ENCODE peak calls at places on chromosomes 13 and 19, in ten cellular contexts. Y is type B pancreatic cell; A is adrenal gland; N is activated CD4-positive, alpha-beta T cell treated with anti-CD3 and anti-CD28 coated beads, Interleukin-2, amount 50 U/mL, for 24 hours; Q is neuronal stem cell; J is NCI-H524; L is astrocyte of the hippocampus; T is body of pancreas; I is putamen; X is stimulated activated CD8-positive, alpha-beta memory T cell treated with anti-CD3 and anti-CD28 coated beads, Interleukin-4, amount 100 ng/mL, for 1 hour. H is an unnamed sample.

GRCh38 chr19:54630784-54631183 is 500 bp downstream of the LILRB1 start:
- DNase-seq in Y (no peak), A (no peak), N (no peak), Q (no peak), J (no peak), L (no peak), T (no peak), I (no peak), X (no peak), H (no peak)

GRCh38 chr19:18386543-18387251 is 739 bp downstream of the GDF15 start:
- DNase-seq in Y (no peak), A (no peak), N (no peak), Q (no peak), J (no peak), L (no peak), T (no peak), I (no peak), X (no peak), H (no peak)

GRCh38 chr19:52086481-52086880 is 9.1 kb downstream of the ZNF841 start:
- DNase-seq in Y (no peak), A (no peak), N (no peak), Q (no peak), J (no peak), L (no peak), T (no peak), I (no peak), X (no peak), H (no peak)

GRCh38 chr19:19256072-19256969 is 16.8 kb downstream of the TM6SF2 start:
- DNase-seq in Y (no peak), A (no peak), N (no peak), Q (no peak), J (peak), L (no peak), T (no peak), I (no peak), X (no peak), H (no peak)

GRCh38 chr13:96243371-96243770 is 153.5 kb downstream of the HS6ST3 start:
- DNase-seq in Y (no peak), A (no peak), N (no peak), Q (no peak), J (no peak), L (no peak), T (no peak), I (no peak), X (no peak), H (no peak)

GRCh38 chr19:45569619-45570421 is 14.8 kb downstream of the OPA3 start:
- DNase-seq in Y (no peak), A (peak), N (peak), Q (peak), J (peak), L (peak), T (peak), I (no peak), X (peak), H (no peak)

GRCh38 chr19:52492201-52492960 is 35.1 kb upstream of the ZNF808 start:
- DNase-seq in Y (peak), A (no peak), N (no peak), Q (peak), J (no peak), L (no peak), T (no peak), I (no peak), X (no peak), H (no peak)

GRCh38 chr19:7799640-7800355 is 30.2 kb upstream of the EVI5L start:
- DNase-seq in Y (no peak), A (peak), N (peak), Q (peak), J (peak), L (peak), T (peak), I (peak), X (peak), H (no peak)

GRCh38 chr19:32891609-32892008 is 22.0 kb upstream of the SLC7A9 start:
- DNase-seq in Y (no peak), A (no peak), N (no peak), Q (no peak), J (no peak), L (no peak), T (no peak), I (no peak), X (no peak), H (no peak)

GRCh38 chr19:13847033-13847899 is 29.7 kb upstream of the NANOS3 start:
- DNase-seq in Y (peak), A (peak), N (peak), Q (peak), J (peak), L (peak), T (peak), I (peak), X (peak), H (peak)

GRCh38 chr19:10295305-10295846 is 5.6 kb downstream of the ICAM5 start:
- DNase-seq in Y (no peak), A (no peak), N (no peak), Q (no peak), J (no peak), L (peak), T (no peak), I (no peak), X (no peak), H (no peak)

GRCh38 chr19:6718111-6718740 is 2.2 kb downstream of the C3 start:
- DNase-seq in Y (no peak), A (no peak), N (no peak), Q (no peak), J (no peak), L (no peak), T (no peak), I (no peak), X (no peak), H (no peak)

GRCh38 chr19:327291-328024 is 17.1 kb downstream of the MIER2 start:
- DNase-seq in Y (no peak), A (no peak), N (no peak), Q (no peak), J (no peak), L (no peak), T (no peak), I (no peak), X (no peak), H (no peak)

GRCh38 chr13:49615844-49616687 is 12.2 kb upstream of the ARL11 start:
- DNase-seq in Y (no peak), A (no peak), N (no peak), Q (no peak), J (no peak), L (no peak), T (no peak), I (no peak), X (no peak), H (no peak)

GRCh38 chr19:13262450-13262849 is 112.2 kb downstream of the IER2 start:
- DNase-seq in Y (no peak), A (no peak), N (no peak), Q (no peak), J (peak), L (peak), T (peak), I (no peak), X (no peak), H (no peak)

GRCh38 chr13:60066206-60066605 is 97.5 kb downstream of the DIAPH3 start:
- DNase-seq in Y (no peak), A (no peak), N (no peak), Q (no peak), J (no peak), L (no peak), T (no peak), I (no peak), X (no peak), H (no peak)

H was measured in GOT3.